ENCODE peak calls at places on chromosome 20, in seven cellular contexts. One of them, this sample, is unnamed.

GRCh38 chr20:4041748-4042411 is 26.5 kb upstream of the RNF24 start:
- DNase-seq in activated effector memory CD4-positive, alpha-beta T cell treated with anti-CD3 and anti-CD28 coated beads, Interleukin-2, amount 50 U/mL, for 16 hours: no peak
- DNase-seq in stimulated activated CD4-positive, alpha-beta T cell treated with anti-CD3 and anti-CD28 coated beads, TNF-alpha, amount 100 ng/mL, for 4 hours: no peak
- DNase-seq in LHCN-M2: peak
- DNase-seq in GM20000: no peak
- DNase-seq in NAMALWA: no peak
- DNase-seq in central memory CD4-positive, alpha-beta T cell: no peak
- DNase-seq in this sample: no peak

GRCh38 chr20:17172826-17173420 is 53.9 kb upstream of the PCSK2 start:
- DNase-seq in LHCN-M2: no peak
- DNase-seq in stimulated activated CD4-positive, alpha-beta T cell treated with anti-CD3 and anti-CD28 coated beads, TNF-alpha, amount 100 ng/mL, for 4 hours: no peak
- DNase-seq in central memory CD4-positive, alpha-beta T cell: no peak
- DNase-seq in NAMALWA: no peak
- DNase-seq in activated effector memory CD4-positive, alpha-beta T cell treated with anti-CD3 and anti-CD28 coated beads, Interleukin-2, amount 50 U/mL, for 16 hours: no peak
- DNase-seq in GM20000: no peak
- DNase-seq in this sample: no peak

GRCh38 chr20:44151621-44152416 is 35.2 kb downstream of the JPH2 start:
- DNase-seq in activated effector memory CD4-positive, alpha-beta T cell treated with anti-CD3 and anti-CD28 coated beads, Interleukin-2, amount 50 U/mL, for 16 hours: no peak
- DNase-seq in LHCN-M2: no peak
- DNase-seq in central memory CD4-positive, alpha-beta T cell: no peak
- DNase-seq in GM20000: no peak
- DNase-seq in stimulated activated CD4-positive, alpha-beta T cell treated with anti-CD3 and anti-CD28 coated beads, TNF-alpha, amount 100 ng/mL, for 4 hours: no peak
- DNase-seq in NAMALWA: no peak
- DNase-seq in this sample: no peak

GRCh38 chr20:31819083-31819784 is at the start of gene MYLK2:
- DNase-seq in stimulated activated CD4-positive, alpha-beta T cell treated with anti-CD3 and anti-CD28 coated beads, TNF-alpha, amount 100 ng/mL, for 4 hours: no peak
- DNase-seq in LHCN-M2: no peak
- DNase-seq in GM20000: no peak
- DNase-seq in activated effector memory CD4-positive, alpha-beta T cell treated with anti-CD3 and anti-CD28 coated beads, Interleukin-2, amount 50 U/mL, for 16 hours: peak
- DNase-seq in NAMALWA: no peak
- DNase-seq in central memory CD4-positive, alpha-beta T cell: no peak
- DNase-seq in this sample: no peak

GRCh38 chr20:50389808-50390684 is 120.1 kb upstream of the PTPN1 start:
- DNase-seq in GM20000: no peak
- DNase-seq in central memory CD4-positive, alpha-beta T cell: no peak
- DNase-seq in activated effector memory CD4-positive, alpha-beta T cell treated with anti-CD3 and anti-CD28 coated beads, Interleukin-2, amount 50 U/mL, for 16 hours: no peak
- DNase-seq in LHCN-M2: no peak
- DNase-seq in NAMALWA: no peak
- DNase-seq in stimulated activated CD4-positive, alpha-beta T cell treated with anti-CD3 and anti-CD28 coated beads, TNF-alpha, amount 100 ng/mL, for 4 hours: no peak
- DNase-seq in this sample: no peak

GRCh38 chr20:8032499-8032898 is 12.9 kb upstream of the TMX4 start:
- DNase-seq in stimulated activated CD4-positive, alpha-beta T cell treated with anti-CD3 and anti-CD28 coated beads, TNF-alpha, amount 100 ng/mL, for 4 hours: no peak
- DNase-seq in GM20000: no peak
- DNase-seq in activated effector memory CD4-positive, alpha-beta T cell treated with anti-CD3 and anti-CD28 coated beads, Interleukin-2, amount 50 U/mL, for 16 hours: no peak
- DNase-seq in central memory CD4-positive, alpha-beta T cell: no peak
- DNase-seq in NAMALWA: no peak
- DNase-seq in LHCN-M2: no peak
- DNase-seq in this sample: no peak

GRCh38 chr20:24785141-24785924 is 163.7 kb upstream of the CST7 start:
- DNase-seq in NAMALWA: no peak
- DNase-seq in LHCN-M2: peak
- DNase-seq in central memory CD4-positive, alpha-beta T cell: no peak
- DNase-seq in activated effector memory CD4-positive, alpha-beta T cell treated with anti-CD3 and anti-CD28 coated beads, Interleukin-2, amount 50 U/mL, for 16 hours: no peak
- DNase-seq in stimulated activated CD4-positive, alpha-beta T cell treated with anti-CD3 and anti-CD28 coated beads, TNF-alpha, amount 100 ng/mL, for 4 hours: no peak
- DNase-seq in GM20000: no peak
- DNase-seq in this sample: no peak

GRCh38 chr20:56163806-56164205 is 84.7 kb upstream of the MC3R start:
- DNase-seq in GM20000: no peak
- DNase-seq in stimulated activated CD4-positive, alpha-beta T cell treated with anti-CD3 and anti-CD28 coated beads, TNF-alpha, amount 100 ng/mL, for 4 hours: no peak
- DNase-seq in LHCN-M2: no peak
- DNase-seq in NAMALWA: peak
- DNase-seq in activated effector memory CD4-positive, alpha-beta T cell treated with anti-CD3 and anti-CD28 coated beads, Interleukin-2, amount 50 U/mL, for 16 hours: no peak
- DNase-seq in central memory CD4-positive, alpha-beta T cell: no peak
- DNase-seq in this sample: no peak

GRCh38 chr20:51412991-51413471 is 129.5 kb downstream of the NFATC2 start:
- DNase-seq in LHCN-M2: peak
- DNase-seq in GM20000: no peak
- DNase-seq in central memory CD4-positive, alpha-beta T cell: no peak
- DNase-seq in stimulated activated CD4-positive, alpha-beta T cell treated with anti-CD3 and anti-CD28 coated beads, TNF-alpha, amount 100 ng/mL, for 4 hours: no peak
- DNase-seq in NAMALWA: no peak
- DNase-seq in activated effector memory CD4-positive, alpha-beta T cell treated with anti-CD3 and anti-CD28 coated beads, Interleukin-2, amount 50 U/mL, for 16 hours: no peak
- DNase-seq in this sample: no peak

GRCh38 chr20:34546751-34547181 is 11.8 kb upstream of the MAP1LC3A start:
- DNase-seq in GM20000: no peak
- DNase-seq in LHCN-M2: no peak
- DNase-seq in central memory CD4-positive, alpha-beta T cell: no peak
- DNase-seq in NAMALWA: no peak
- DNase-seq in activated effector memory CD4-positive, alpha-beta T cell treated with anti-CD3 and anti-CD28 coated beads, Interleukin-2, amount 50 U/mL, for 16 hours: no peak
- DNase-seq in stimulated activated CD4-positive, alpha-beta T cell treated with anti-CD3 and anti-CD28 coated beads, TNF-alpha, amount 100 ng/mL, for 4 hours: no peak
- DNase-seq in this sample: no peak

GRCh38 chr20:63530788-63531160 is 6.4 kb downstream of the PTK6 start:
- DNase-seq in activated effector memory CD4-positive, alpha-beta T cell treated with anti-CD3 and anti-CD28 coated beads, Interleukin-2, amount 50 U/mL, for 16 hours: no peak
- DNase-seq in GM20000: no peak
- DNase-seq in stimulated activated CD4-positive, alpha-beta T cell treated with anti-CD3 and anti-CD28 coated beads, TNF-alpha, amount 100 ng/mL, for 4 hours: no peak
- DNase-seq in NAMALWA: no peak
- DNase-seq in LHCN-M2: no peak
- DNase-seq in central memory CD4-positive, alpha-beta T cell: no peak
- DNase-seq in this sample: no peak

GRCh38 chr20:46260480-46260879 is 47.8 kb downstream of the CDH22 start:
- DNase-seq in GM20000: no peak
- DNase-seq in LHCN-M2: no peak
- DNase-seq in central memory CD4-positive, alpha-beta T cell: no peak
- DNase-seq in activated effector memory CD4-positive, alpha-beta T cell treated with anti-CD3 and anti-CD28 coated beads, Interleukin-2, amount 50 U/mL, for 16 hours: no peak
- DNase-seq in stimulated activated CD4-positive, alpha-beta T cell treated with anti-CD3 and anti-CD28 coated beads, TNF-alpha, amount 100 ng/mL, for 4 hours: no peak
- DNase-seq in NAMALWA: no peak
- DNase-seq in this sample: no peak

GRCh38 chr20:31484001-31484400 is 8.9 kb downstream of the REM1 start:
- DNase-seq in GM20000: peak
- DNase-seq in activated effector memory CD4-positive, alpha-beta T cell treated with anti-CD3 and anti-CD28 coated beads, Interleukin-2, amount 50 U/mL, for 16 hours: no peak
- DNase-seq in central memory CD4-positive, alpha-beta T cell: no peak
- DNase-seq in stimulated activated CD4-positive, alpha-beta T cell treated with anti-CD3 and anti-CD28 coated beads, TNF-alpha, amount 100 ng/mL, for 4 hours: no peak
- DNase-seq in LHCN-M2: no peak
- DNase-seq in NAMALWA: no peak
- DNase-seq in this sample: no peak

GRCh38 chr20:33789109-33789857 is 21.9 kb upstream of the CHMP4B start:
- DNase-seq in activated effector memory CD4-positive, alpha-beta T cell treated with anti-CD3 and anti-CD28 coated beads, Interleukin-2, amount 50 U/mL, for 16 hours: no peak
- DNase-seq in central memory CD4-positive, alpha-beta T cell: no peak
- DNase-seq in NAMALWA: no peak
- DNase-seq in LHCN-M2: peak
- DNase-seq in GM20000: no peak
- DNase-seq in stimulated activated CD4-positive, alpha-beta T cell treated with anti-CD3 and anti-CD28 coated beads, TNF-alpha, amount 100 ng/mL, for 4 hours: no peak
- DNase-seq in this sample: no peak

GRCh38 chr20:10216146-10216741 is 2.4 kb upstream of the SNAP25 start:
- DNase-seq in activated effector memory CD4-positive, alpha-beta T cell treated with anti-CD3 and anti-CD28 coated beads, Interleukin-2, amount 50 U/mL, for 16 hours: no peak
- DNase-seq in central memory CD4-positive, alpha-beta T cell: no peak
- DNase-seq in stimulated activated CD4-positive, alpha-beta T cell treated with anti-CD3 and anti-CD28 coated beads, TNF-alpha, amount 100 ng/mL, for 4 hours: no peak
- DNase-seq in LHCN-M2: no peak
- DNase-seq in NAMALWA: no peak
- DNase-seq in GM20000: peak
- DNase-seq in this sample: no peak

GRCh38 chr20:11585752-11586352 is 331.8 kb upstream of the BTBD3 start:
- DNase-seq in LHCN-M2: peak
- DNase-seq in GM20000: no peak
- DNase-seq in central memory CD4-positive, alpha-beta T cell: no peak
- DNase-seq in activated effector memory CD4-positive, alpha-beta T cell treated with anti-CD3 and anti-CD28 coated beads, Interleukin-2, amount 50 U/mL, for 16 hours: no peak
- DNase-seq in NAMALWA: peak
- DNase-seq in stimulated activated CD4-positive, alpha-beta T cell treated with anti-CD3 and anti-CD28 coated beads, TNF-alpha, amount 100 ng/mL, for 4 hours: no peak
- DNase-seq in this sample: no peak

GRCh38 chr20:17854307-17854903 is 114.2 kb downstream of the SNX5 start:
- DNase-seq in stimulated activated CD4-positive, alpha-beta T cell treated with anti-CD3 and anti-CD28 coated beads, TNF-alpha, amount 100 ng/mL, for 4 hours: no peak
- DNase-seq in NAMALWA: no peak
- DNase-seq in GM20000: no peak
- DNase-seq in LHCN-M2: peak
- DNase-seq in central memory CD4-positive, alpha-beta T cell: no peak
- DNase-seq in activated effector memory CD4-positive, alpha-beta T cell treated with anti-CD3 and anti-CD28 coated beads, Interleukin-2, amount 50 U/mL, for 16 hours: no peak
- DNase-seq in this sample: no peak

GRCh38 chr20:5080384-5080877 is 39.3 kb downstream of the PCNA start:
- DNase-seq in NAMALWA: peak
- DNase-seq in activated effector memory CD4-positive, alpha-beta T cell treated with anti-CD3 and anti-CD28 coated beads, Interleukin-2, amount 50 U/mL, for 16 hours: peak
- DNase-seq in GM20000: no peak
- DNase-seq in LHCN-M2: peak
- DNase-seq in stimulated activated CD4-positive, alpha-beta T cell treated with anti-CD3 and anti-CD28 coated beads, TNF-alpha, amount 100 ng/mL, for 4 hours: no peak
- DNase-seq in central memory CD4-positive, alpha-beta T cell: no peak
- DNase-seq in this sample: no peak